ENCODE peak calls at places on chromosomes 1 and 21, in eight cellular contexts. R is heart right ventricle; O is MM.1S; S is hepatocyte; H is PC-3; Z is effector memory CD4-positive, alpha-beta T cell; M is aorta; A is right lobe of liver. F is an unnamed sample. For H3K9me3, the result is how much of the 10 kb centered on the place peaks cover.

GRCh38 chr1:151801310-151801820 is 3.9 kb downstream of the LINGO4 start:
- DNase-seq in A (no peak), Z (no peak), M (no peak), O (no peak), R (no peak), S (no peak), H (no peak), F (no peak)

GRCh38 chr1:212162635-212163034 is 122.6 kb upstream of the PPP2R5A start:
- DNase-seq in H (no peak), O (peak), M (no peak), R (peak), A (no peak), Z (no peak), S (no peak), F (peak)

GRCh38 chr21:35641271-35642016 is 418.9 kb downstream of the SETD4 start:
- DNase-seq in H (no peak), A (no peak), R (no peak), Z (no peak), O (no peak), S (no peak), M (no peak), F (no peak)

GRCh38 chr1:154711416-154711815 is 103.4 kb upstream of the ADAR start:
- DNase-seq in A (no peak), R (no peak), O (no peak), S (no peak), M (no peak), Z (no peak), H (peak), F (no peak)

GRCh38 chr1:155250246-155250632 is 5.0 kb downstream of the ENTREP3 start:
- DNase-seq in A (no peak), S (no peak), Z (peak), O (no peak), M (no peak), R (no peak), H (no peak), F (no peak)

GRCh38 chr21:43740497-43741156 is 21.7 kb downstream of the PDXK start:
- DNase-seq in R (no peak), H (no peak), A (no peak), S (peak), O (no peak), Z (no peak), M (no peak), F (no peak)

GRCh38 chr21:41235214-41235613 is 67.3 kb downstream of the BACE2 start:
- DNase-seq in Z (no peak), O (no peak), S (no peak), A (no peak), H (no peak), R (no peak), M (no peak), F (peak)

GRCh38 chr21:36994501-36995189 is 11.9 kb upstream of the RIPPLY3 start:
- DNase-seq in H (no peak), M (no peak), Z (no peak), O (no peak), S (peak), A (no peak), R (no peak), F (no peak)

GRCh38 chr1:21217812-21218596 is 41.3 kb upstream of the EIF4G3 start:
- DNase-seq in H (peak), S (peak), M (no peak), O (no peak), Z (no peak), A (no peak), R (no peak), F (peak)

GRCh38 chr1:171083222-171083621 is 7.5 kb upstream of the FMO3 start:
- DNase-seq in A (no peak), S (no peak), O (no peak), R (no peak), M (no peak), H (no peak), Z (no peak), F (no peak)

DNA sequence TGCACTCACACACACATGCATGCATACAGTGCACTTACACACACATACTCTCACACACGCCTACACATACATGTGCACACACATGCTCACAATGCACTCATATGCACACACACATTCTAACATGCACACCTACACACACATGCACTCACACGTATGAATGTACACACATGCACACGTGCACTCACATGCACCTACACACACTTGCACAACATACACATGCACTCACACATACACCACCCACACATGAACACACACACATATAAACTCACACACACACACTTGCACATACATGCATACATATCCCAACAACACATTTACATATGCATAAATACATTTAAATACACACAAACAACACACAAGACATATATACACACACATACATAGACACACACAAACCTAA is 30.6 kb downstream of the OBSCN start:
- DNase-seq in H (no peak), R (no peak), S (no peak), Z (no peak), O (no peak), M (no peak), A (no peak), F (no peak)
- H3K9me3 ChIP-seq in H (under half), R (under half), S (under half), Z (under half), O (under half), M (under half), A (under half), F (under half)

GRCh38 chr21:8993943-8994639 is 1527.3 kb upstream of the TPTE start:
- DNase-seq in M (no peak), S (no peak), Z (no peak), A (no peak), O (no peak), R (no peak), H (peak), F (peak)
- H3K9me3 ChIP-seq in M (under half), S (under half), Z (under half), A (under half), O (under half), R (under half), H (under half), F (under half)

DNA sequence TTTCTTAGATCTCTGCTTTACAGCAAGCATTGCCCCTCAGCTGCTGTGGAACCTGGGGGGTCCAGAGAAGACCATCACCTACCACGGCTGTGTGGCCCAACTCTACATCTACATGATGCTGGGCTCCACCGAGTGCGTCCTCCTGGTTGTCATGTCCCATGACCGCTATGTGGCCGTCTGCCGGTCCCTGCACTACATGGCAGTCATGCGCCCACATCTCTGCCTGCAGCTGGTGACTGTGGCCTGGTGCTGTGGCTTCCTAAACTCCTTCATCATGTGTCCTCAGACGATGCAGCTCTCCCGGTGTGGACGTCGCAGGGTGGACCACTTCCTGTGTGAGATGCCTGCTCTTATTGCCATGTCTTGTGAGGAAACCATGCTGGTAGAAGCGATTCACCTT is 33.4 kb upstream of the OR2B11 start:
- DNase-seq in M (no peak), O (no peak), S (no peak), R (no peak), A (no peak), Z (no peak), H (no peak), F (no peak)
- H3K9me3 ChIP-seq in M (under half), O (under half), S (under half), R (under half), A (under half), Z (under half), H (under half), F (under half)

GRCh38 chr1:79663916-79664315 is 657.4 kb upstream of the ADGRL4 start:
- DNase-seq in S (no peak), H (no peak), R (no peak), A (no peak), O (no peak), Z (no peak), M (no peak), F (no peak)

GRCh38 chr1:79660127-79660526 is 653.6 kb upstream of the ADGRL4 start:
- DNase-seq in S (no peak), O (no peak), R (no peak), M (no peak), Z (no peak), A (no peak), H (no peak), F (no peak)

GRCh38 chr1:79662596-79662995 is 656.1 kb upstream of the ADGRL4 start:
- DNase-seq in O (no peak), A (no peak), R (no peak), M (no peak), Z (no peak), S (no peak), H (no peak), F (no peak)

GRCh38 chr1:79655876-79656275 is 649.3 kb upstream of the ADGRL4 start:
- DNase-seq in A (no peak), Z (no peak), O (no peak), R (no peak), H (no peak), M (no peak), S (no peak), F (no peak)

GRCh38 chr1:79657916-79658662 is 651.6 kb upstream of the ADGRL4 start:
- DNase-seq in M (no peak), Z (no peak), R (no peak), O (no peak), S (no peak), H (no peak), A (no peak), F (no peak)
- H3K9me3 ChIP-seq in M (under half), Z (under half), R (under half), O (under half), S (under half), H (under half), A (under half), F (under half)

F was measured in endothelial cell of umbilical vein.